ENCODE peak calls at places on chromosomes 12 and 14, in nine cellular contexts. R, J, Q, H, B, X, F, W and K are unnamed samples.

GRCh38 chr14:29465095-29465494 is 462.6 kb downstream of the PRKD1 start:
- DNase-seq in R (no peak), J (no peak), Q (no peak), H (no peak), B (no peak), X (no peak), F (no peak), W (no peak), K (no peak)

GRCh38 chr12:93839076-93839475 is 161.9 kb downstream of the CRADD start:
- DNase-seq in R (no peak), J (no peak), Q (no peak), H (no peak), B (no peak), X (peak; percentile 35), F (no peak), W (no peak), K (no peak)

GRCh38 chr14:95355422-95355821 is 35.7 kb upstream of the CLMN start:
- DNase-seq in R (no peak), J (no peak), Q (no peak), H (no peak), B (no peak), X (no peak), F (no peak), W (no peak), K (no peak)

GRCh38 chr14:68694516-68695235 is 98.2 kb downstream of the ZFP36L1 start:
- DNase-seq in R (no peak), J (no peak), Q (peak; percentile 62), H (peak; percentile 58), B (no peak), X (peak; percentile 24), F (no peak), W (no peak), K (no peak)

GRCh38 chr12:76556373-76556772 is 3.2 kb downstream of the OSBPL8 start:
- DNase-seq in R (no peak), J (no peak), Q (no peak), H (no peak), B (no peak), X (no peak), F (no peak), W (no peak), K (no peak)

GRCh38 chr12:3266638-3267037 is 189.5 kb downstream of the TSPAN9 start:
- DNase-seq in R (no peak), J (no peak), Q (no peak), H (no peak), B (no peak), X (no peak), F (no peak), W (no peak), K (no peak)

GRCh38 chr12:62928632-62929031 is 6.3 kb downstream of the PPM1H start:
- DNase-seq in R (no peak), J (no peak), Q (no peak), H (no peak), B (no peak), X (no peak), F (no peak), W (no peak), K (no peak)

GRCh38 chr12:16350682-16351081 is 3.2 kb downstream of the MGST1 start:
- DNase-seq in R (no peak), J (no peak), Q (peak; percentile 94), H (peak; percentile 82), B (no peak), X (peak; percentile 95), F (no peak), W (no peak), K (no peak)

GRCh38 chr12:102300824-102301461 is 103.3 kb upstream of the PMCH start:
- DNase-seq in R (peak; percentile 54), J (no peak), Q (peak; percentile 42), H (no peak), B (peak; percentile 19), X (peak; percentile 35), F (no peak), W (peak; percentile 1), K (no peak)

GRCh38 chr12:76375470-76375869 is 27.3 kb upstream of the BBS10 start:
- DNase-seq in R (no peak), J (no peak), Q (no peak), H (no peak), B (no peak), X (peak; percentile 67), F (no peak), W (no peak), K (no peak)

GRCh38 chr12:17593715-17594406 is 496.1 kb downstream of the RERGL start:
- DNase-seq in R (no peak), J (no peak), Q (no peak), H (no peak), B (no peak), X (no peak), F (no peak), W (no peak), K (no peak)

GRCh38 chr12:116818948-116819832 is 62.1 kb downstream of the HRK start:
- DNase-seq in R (peak; percentile 92), J (peak; percentile 78), Q (peak; percentile 96), H (peak; percentile 97), B (peak; percentile 92), X (peak; percentile 92), F (peak; percentile 94), W (peak; percentile 83), K (peak; percentile 89)

GRCh38 chr14:89721330-89721729 is 233.2 kb downstream of the EFCAB11 start:
- DNase-seq in R (no peak), J (no peak), Q (no peak), H (no peak), B (no peak), X (no peak), F (no peak), W (no peak), K (no peak)

GRCh38 chr14:66380143-66380542 is 106.0 kb upstream of the CCDC196 start:
- DNase-seq in R (no peak), J (no peak), Q (no peak), H (no peak), B (peak; percentile 34), X (no peak), F (no peak), W (no peak), K (no peak)

GRCh38 chr14:52355016-52355430 is 40.9 kb downstream of the PTGER2 start:
- DNase-seq in R (no peak), J (no peak), Q (peak; percentile 94), H (no peak), B (no peak), X (peak; percentile 95), F (no peak), W (no peak), K (no peak)

GRCh38 chr14:68248481-68249255 is 429.1 kb downstream of the RAD51B start:
- DNase-seq in R (peak; percentile 62), J (no peak), Q (peak; percentile 85), H (peak; percentile 77), B (peak; percentile 79), X (peak; percentile 71), F (no peak), W (peak; percentile 59), K (no peak)

GRCh38 chr14:54589076-54589475 is 22.1 kb downstream of the SAMD4A start:
- DNase-seq in R (no peak), J (no peak), Q (no peak), H (no peak), B (no peak), X (peak; percentile 71), F (no peak), W (no peak), K (no peak)

GRCh38 chr12:12405882-12406281 is 49.0 kb downstream of the BORCS5 start:
- DNase-seq in R (no peak), J (no peak), Q (no peak), H (no peak), B (peak; percentile 26), X (peak; percentile 49), F (no peak), W (peak; percentile 90), K (no peak)